ENCODE peak calls at places on chromosomes 12 and 14, in nine cellular contexts. H is GM13977; M is CD8-positive, alpha-beta T cell; J is pancreas; B is uterus; X is A549; Y is progenitor cell of endocrine pancreas; L is neural progenitor cell; C is fibroblast of the aortic adventitia. E is an unnamed sample.

GRCh38 chr12:126286203-126286602 is 1221.0 kb downstream of the AACS start:
- DNase-seq in H (no peak), M (no peak), J (no peak), B (no peak), X (no peak), Y (no peak), L (no peak), C (no peak), E (no peak)

GRCh38 chr12:128818065-128819022 is 5.4 kb downstream of the SLC15A4 start:
- DNase-seq in H (peak; percentile 58), M (no peak), J (no peak), B (no peak), X (no peak), Y (no peak), L (no peak), C (peak; percentile 83), E (no peak)

GRCh38 chr12:31308116-31308515 is 17.8 kb downstream of the SINHCAF start:
- DNase-seq in H (no peak), M (no peak), J (no peak), B (no peak), X (no peak), Y (no peak), L (peak; percentile 18), C (no peak), E (no peak)

GRCh38 chr14:60965402-60965801 is 15.5 kb downstream of the TRMT5 start:
- DNase-seq in H (no peak), M (no peak), J (no peak), B (no peak), X (no peak), Y (no peak), L (no peak), C (peak; percentile 82), E (peak; percentile 29)

GRCh38 chr12:122835693-122836026 is 403 bp downstream of the HIP1R start:
- DNase-seq in H (peak; percentile 87), M (no peak), J (peak; percentile 81), B (no peak), X (peak; percentile 46), Y (no peak), L (no peak), C (no peak), E (no peak)

GRCh38 chr14:105745433-105746123 is 219.2 kb downstream of the TMEM121 start:
- DNase-seq in H (peak; percentile 2), M (no peak), J (no peak), B (no peak), X (no peak), Y (no peak), L (no peak), C (no peak), E (no peak)

GRCh38 chr12:121344506-121344905 is 7.7 kb downstream of the ANAPC5 start:
- DNase-seq in H (no peak), M (no peak), J (no peak), B (no peak), X (no peak), Y (no peak), L (no peak), C (no peak), E (no peak)

GRCh38 chr12:96883571-96883970 is 23.5 kb upstream of the NEDD1 start:
- DNase-seq in H (no peak), M (no peak), J (no peak), B (no peak), X (no peak), Y (no peak), L (no peak), C (peak; percentile 20), E (no peak)

GRCh38 chr12:1619599-1619998 is 9.4 kb upstream of the WNT5B start:
- DNase-seq in H (peak; percentile 59), M (no peak), J (no peak), B (no peak), X (no peak), Y (no peak), L (no peak), C (no peak), E (no peak)

GRCh38 chr14:96602186-96602585 is 100.0 kb downstream of the PAPOLA start:
- DNase-seq in H (no peak), M (no peak), J (no peak), B (no peak), X (no peak), Y (no peak), L (no peak), C (no peak), E (no peak)

DNA sequence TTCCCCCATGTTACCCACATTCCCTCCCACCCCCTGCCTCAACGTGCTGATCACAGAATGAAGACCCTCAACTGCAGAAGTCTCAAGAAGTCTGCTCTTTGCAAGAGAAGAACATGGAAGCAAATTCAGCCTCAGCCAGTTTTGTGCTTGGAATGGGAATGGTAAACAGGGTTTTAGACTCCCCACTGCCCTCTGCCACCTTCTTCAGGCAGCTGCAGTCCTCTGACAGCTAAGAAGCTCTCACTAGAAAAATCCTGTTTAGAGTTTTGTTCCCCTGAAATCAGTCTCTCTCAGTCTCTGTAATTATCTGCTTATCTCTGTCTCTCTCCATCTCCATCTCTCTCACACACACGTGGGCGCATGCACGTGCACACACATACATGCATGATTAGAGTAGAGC is 85.4 kb downstream of the CRACR2A start:
- DNase-seq in H (no peak), M (no peak), J (no peak), B (no peak), X (no peak), Y (no peak), L (peak; percentile 62), C (no peak), E (no peak)
- TF ChIP-seq CTCF in H (no peak), M (no peak), J (no peak), B (no peak), X (no peak), Y (peak; percentile 47), L (peak; percentile 50), C (peak; percentile 2), E (no peak)

DNA sequence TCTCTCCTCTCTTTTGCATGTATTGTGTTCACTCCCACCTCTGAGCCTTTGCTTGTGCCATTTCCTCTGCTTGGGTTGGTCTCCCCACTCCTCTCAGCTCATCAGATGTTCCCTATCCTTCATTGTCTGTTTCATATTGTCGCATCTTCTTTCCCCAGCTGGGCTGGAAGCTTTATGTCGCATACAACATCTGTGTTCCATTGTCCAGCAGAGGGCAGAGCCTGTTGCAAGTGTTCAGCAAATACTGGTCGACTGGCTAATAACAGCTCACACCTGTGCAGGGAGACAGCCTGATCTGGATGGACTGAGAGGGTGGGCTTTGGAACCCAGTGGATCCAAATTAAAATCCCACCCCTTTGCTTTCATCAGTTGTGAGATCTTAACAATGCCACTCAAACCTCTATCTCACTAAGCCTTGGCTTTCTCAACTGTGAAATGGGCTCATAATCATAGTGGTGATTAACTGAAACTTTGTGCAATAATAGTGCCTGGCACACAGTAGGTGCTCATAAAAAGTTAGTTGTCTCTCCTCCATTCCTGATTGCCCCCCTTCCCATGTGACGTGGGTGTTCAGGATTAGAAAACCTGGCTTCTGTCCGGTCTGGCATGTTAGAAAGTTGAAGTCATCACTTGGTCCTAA is 75.8 kb downstream of the RIN3 start:
- DNase-seq in H (no peak), M (no peak), J (no peak), B (no peak), X (no peak), Y (no peak), L (peak; percentile 45), C (peak; percentile 42), E (no peak)
- TF ChIP-seq CTCF in H (peak; percentile 77), M (no peak), J (no peak), B (peak; percentile 39), X (peak; percentile 42), Y (peak; percentile 53), L (peak; percentile 52), C (peak; percentile 39), E (peak; percentile 52)

GRCh38 chr14:95098984-95099599 is 58.2 kb downstream of the DICER1 start:
- DNase-seq in H (no peak), M (no peak), J (no peak), B (peak; percentile 54), X (peak; percentile 39), Y (peak; percentile 27), L (peak; percentile 86), C (peak; percentile 76), E (peak; percentile 10)
- TF ChIP-seq CTCF in H (peak; percentile 28), M (peak; percentile 55), J (peak; percentile 40), B (peak; percentile 67), X (peak; percentile 80), Y (peak; percentile 77), L (peak; percentile 91), C (peak; percentile 81), E (peak; percentile 81)

GRCh38 chr14:90191585-90191984 is 64.8 kb upstream of the PSMC1 start:
- DNase-seq in H (no peak), M (no peak), J (no peak), B (no peak), X (no peak), Y (no peak), L (no peak), C (no peak), E (no peak)

GRCh38 chr14:90191154-90191553 is 65.2 kb upstream of the PSMC1 start:
- DNase-seq in H (no peak), M (no peak), J (no peak), B (no peak), X (no peak), Y (no peak), L (no peak), C (no peak), E (no peak)

GRCh38 chr14:90194706-90195105 is 61.6 kb upstream of the PSMC1 start:
- DNase-seq in H (no peak), M (no peak), J (no peak), B (no peak), X (no peak), Y (no peak), L (no peak), C (no peak), E (no peak)

GRCh38 chr14:90198541-90198940 is 57.8 kb upstream of the PSMC1 start:
- DNase-seq in H (no peak), M (no peak), J (no peak), B (no peak), X (no peak), Y (no peak), L (no peak), C (no peak), E (no peak)

DNA sequence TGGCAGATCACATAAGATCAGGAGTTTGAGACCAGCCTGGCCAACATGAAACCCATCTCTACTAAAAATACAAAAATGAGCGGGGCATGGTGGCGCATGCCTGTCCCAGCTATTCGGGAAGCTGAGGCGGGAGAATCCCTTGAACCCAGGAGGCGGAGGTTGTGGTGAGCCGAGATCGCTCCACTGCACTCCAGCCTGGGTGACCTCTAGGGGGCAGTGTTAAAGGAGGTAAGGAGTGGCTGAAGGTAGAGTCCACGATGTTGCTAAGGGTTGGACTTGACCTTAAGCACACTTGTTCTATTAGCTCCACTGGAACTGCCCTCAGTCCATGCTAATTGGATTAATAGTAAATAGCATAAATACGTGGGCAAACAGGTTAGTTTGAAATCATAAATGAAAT is 62.4 kb upstream of the PSMC1 start:
- DNase-seq in H (no peak), M (no peak), J (no peak), B (no peak), X (no peak), Y (no peak), L (peak; percentile 31), C (no peak), E (no peak)
- TF ChIP-seq CTCF in H (peak; percentile 54), M (no peak), J (no peak), B (no peak), X (peak; percentile 25), Y (peak; percentile 38), L (peak; percentile 64), C (peak; percentile 3), E (peak; percentile 20)